ENCODE peak calls at places on chromosome 6, in five cellular contexts. Q is A549, L is mesendoderm, H is heart left ventricle, D is dorsolateral prefrontal cortex. Z is an unnamed sample.

GRCh38 chr6:84926756-84927155 is 162.4 kb upstream of the TBX18 start:
- DNase-seq in D (no peak), Q (no peak), H (no peak), L (no peak), Z (no peak)

GRCh38 chr6:46734867-46735719 is at the start of gene PLA2G7:
- DNase-seq in L (peak; percentile 71), Q (peak; percentile 6), H (peak; percentile 31), D (peak; percentile 44), Z (no peak)

GRCh38 chr6:28586273-28586672 is 60.6 kb downstream of the GPX5 start:
- DNase-seq in L (peak; percentile 61), H (no peak), D (peak; percentile 8), Q (no peak), Z (no peak)

GRCh38 chr6:95489185-95489863 is 88.0 kb upstream of the MANEA start:
- DNase-seq in Q (no peak), L (no peak), H (no peak), D (no peak), Z (no peak)

GRCh38 chr6:126550323-126550722 is 210.4 kb downstream of the CENPW start:
- DNase-seq in H (no peak), L (peak; percentile 32), D (no peak), Q (peak; percentile 3), Z (no peak)

GRCh38 chr6:1579096-1579495 is 30.6 kb upstream of the FOXC1 start:
- DNase-seq in Q (no peak), D (no peak), L (no peak), H (no peak), Z (no peak)

GRCh38 chr6:169248521-169248971 is 5.1 kb downstream of the THBS2 start:
- DNase-seq in L (no peak), D (no peak), H (peak; percentile 24), Q (no peak), Z (no peak)

GRCh38 chr6:130515306-130515705 is 149.5 kb downstream of the TMEM200A start:
- DNase-seq in Q (no peak), L (no peak), H (no peak), D (no peak), Z (no peak)

GRCh38 chr6:90086517-90086916 is 192.2 kb downstream of the GJA10 start:
- DNase-seq in Q (peak; percentile 7), H (no peak), D (no peak), L (peak; percentile 59), Z (no peak)

GRCh38 chr6:2264932-2265331 is 19.5 kb upstream of the GMDS start:
- DNase-seq in L (no peak), D (no peak), Q (no peak), H (no peak), Z (no peak)

GRCh38 chr6:127100510-127101140 is 17.8 kb upstream of the RSPO3 start:
- DNase-seq in Q (peak; percentile 69), H (no peak), L (peak; percentile 40), D (no peak), Z (no peak)

GRCh38 chr6:150266963-150267685 is 101.7 kb upstream of the IYD start:
- DNase-seq in Q (no peak), D (no peak), L (no peak), H (no peak), Z (no peak)

GRCh38 chr6:20599302-20600051 is 65.2 kb downstream of the CDKAL1 start:
- DNase-seq in H (no peak), L (no peak), Q (no peak), D (no peak), Z (no peak)

GRCh38 chr6:37653933-37654565 is 43.6 kb downstream of the MDGA1 start:
- DNase-seq in L (peak; percentile 88), D (no peak), H (no peak), Q (peak; percentile 67), Z (no peak)

DNA sequence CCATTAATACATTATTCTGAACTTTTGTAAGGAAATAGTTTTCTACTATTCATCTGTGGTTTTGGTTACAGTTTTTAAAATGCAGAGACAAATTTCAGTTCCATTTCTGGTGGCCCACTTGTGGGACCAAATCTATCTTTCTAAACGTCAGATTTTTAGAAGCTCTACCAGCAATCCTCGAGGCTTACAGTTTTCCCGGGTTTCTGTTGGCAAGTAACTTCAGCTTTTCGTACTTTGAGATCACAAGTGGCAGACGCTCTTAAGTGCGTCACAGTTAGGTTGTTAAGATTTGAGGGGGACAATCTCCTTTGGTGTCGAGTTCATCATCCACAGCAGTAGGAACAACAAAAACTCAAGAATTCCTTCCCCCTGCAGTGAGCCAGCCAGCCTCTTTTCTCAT is 60.0 kb downstream of the JARID2 start:
- DNase-seq in D (no peak), L (peak; percentile 53), Q (no peak), H (no peak), Z (no peak)
- H3K27ac ChIP-seq in D (no peak overlapping the region), L (no peak overlapping the region), Q (no peak overlapping the region), H (no peak overlapping the region), Z (no peak overlapping the region)

GRCh38 chr6:7085911-7086310 is 21.9 kb upstream of the RREB1 start:
- DNase-seq in H (peak; percentile 55), D (no peak), Q (no peak), L (no peak), Z (no peak)
- H3K27ac ChIP-seq in H (no peak overlapping the region), D (no peak overlapping the region), Q (no peak overlapping the region), L (no peak overlapping the region), Z (no peak overlapping the region)

GRCh38 chr6:16018626-16019025 is 110.3 kb upstream of the MYLIP start:
- DNase-seq in L (no peak), Q (no peak), H (no peak), D (no peak), Z (no peak)

GRCh38 chr6:16019462-16019861 is 109.4 kb upstream of the MYLIP start:
- DNase-seq in Q (no peak), L (no peak), D (no peak), H (no peak), Z (no peak)

DNA sequence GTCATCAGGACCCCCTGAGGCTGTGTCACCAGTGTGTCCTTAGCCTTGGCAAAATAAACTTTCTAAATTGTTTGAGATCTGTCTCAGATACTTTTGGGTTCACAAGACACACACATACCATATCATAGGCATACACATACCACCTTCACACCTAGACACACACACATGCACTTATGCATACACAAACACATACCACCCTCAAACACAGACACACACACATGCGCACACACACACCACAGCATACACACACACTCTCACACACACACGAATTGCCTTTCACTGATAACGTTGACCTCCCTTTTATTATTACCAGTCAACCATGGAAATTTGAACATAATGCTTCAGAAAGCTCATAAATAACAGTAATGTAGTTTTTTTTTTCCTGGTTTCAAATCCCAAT is 108.6 kb upstream of the MYLIP start:
- DNase-seq in D (no peak), L (no peak), Q (no peak), H (no peak), Z (no peak)
- H3K27ac ChIP-seq in D (no peak overlapping the region), L (no peak overlapping the region), Q (no peak overlapping the region), H (no peak overlapping the region), Z (no peak overlapping the region)

GRCh38 chr6:157143171-157143884 is 180.0 kb downstream of the TMEM242 start:
- DNase-seq in D (no peak), Q (no peak), L (no peak), H (peak; percentile 67), Z (no peak)
- H3K27ac ChIP-seq in D (no peak overlapping the region), Q (no peak overlapping the region), L (no peak overlapping the region), H (peak overlapping the region; percentile 67), Z (no peak overlapping the region)

DNA sequence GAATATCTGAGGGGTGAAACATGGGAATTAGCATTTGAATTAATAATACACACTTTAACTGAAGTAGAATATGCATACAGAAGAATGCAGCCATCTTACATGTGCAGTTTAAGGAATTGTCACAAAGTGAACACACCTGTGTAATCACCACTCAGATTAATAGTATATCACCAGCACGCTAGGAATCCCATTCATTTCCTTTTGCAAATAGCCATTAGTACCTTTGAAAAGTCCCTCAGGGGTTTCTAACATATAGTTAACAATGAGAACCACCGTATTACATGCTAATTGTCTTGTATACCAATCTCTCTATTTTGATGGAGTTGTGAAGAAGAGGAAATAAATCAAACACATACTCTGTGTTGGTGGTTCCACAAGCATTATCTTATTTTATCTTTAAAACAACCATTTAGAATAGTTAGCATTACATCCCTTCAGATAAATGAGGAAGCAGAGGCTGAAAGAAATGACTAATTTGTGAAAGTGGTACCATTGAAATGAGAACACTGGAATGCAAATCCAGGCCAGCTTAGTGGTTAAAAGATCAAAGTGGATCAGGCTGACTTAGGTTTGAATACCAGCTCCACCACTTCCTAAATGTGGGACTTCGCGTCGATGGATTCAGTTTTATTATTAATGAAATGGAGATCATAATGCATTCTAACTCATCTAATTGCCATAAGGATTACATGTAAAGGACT is 317.7 kb downstream of the HDGFL1 start:
- DNase-seq in Q (no peak), D (no peak), H (no peak), L (peak; percentile 18), Z (no peak)
- H3K27ac ChIP-seq in Q (peak overlapping the region; percentile 49), D (no peak overlapping the region), H (no peak overlapping the region), L (no peak overlapping the region), Z (no peak overlapping the region)

GRCh38 chr6:7201732-7202541 is 94.2 kb downstream of the RREB1 start:
- DNase-seq in H (peak; percentile 77), D (peak; percentile 11), Q (no peak), L (no peak), Z (no peak)
- H3K27ac ChIP-seq in H (peak overlapping the region; percentile 57), D (no peak overlapping the region), Q (no peak overlapping the region), L (no peak overlapping the region), Z (no peak overlapping the region)

Z was measured in caudate nucleus.